ENCODE peak calls at places on chromosomes 2 and 18, in seven cellular contexts. Z is A549, I is prostate gland, Y is GM23248, W is right cardiac atrium, H is heart left ventricle, M is endothelial cell of umbilical vein. J is an unnamed sample.

GRCh38 chr18:50162486-50163304 is 32.3 kb downstream of the MYO5B start:
- DNase-seq in Y (no peak), W (no peak), I (no peak), M (no peak), Z (no peak), H (no peak), J (no peak)

GRCh38 chr2:48600204-48600813 is 17.3 kb upstream of the GTF2A1L start:
- DNase-seq in M (peak), Z (peak), I (no peak), W (no peak), Y (peak), H (no peak), J (no peak)

GRCh38 chr2:70300771-70301343 is 1.0 kb downstream of the FAM136A start:
- DNase-seq in W (no peak), M (no peak), Y (no peak), H (no peak), I (no peak), Z (no peak), J (no peak)

GRCh38 chr18:9535430-9535972 is 60.2 kb downstream of the RALBP1 start:
- DNase-seq in I (no peak), Z (peak), Y (peak), H (no peak), W (no peak), M (no peak), J (no peak)

GRCh38 chr2:185108588-185108987 is 510.3 kb downstream of the ZNF804A start:
- DNase-seq in H (no peak), M (no peak), I (no peak), W (no peak), Y (no peak), Z (no peak), J (no peak)

GRCh38 chr2:117470311-117471095 is 344.0 kb upstream of the DDX18 start:
- DNase-seq in I (peak), Z (peak), Y (peak), H (no peak), M (no peak), W (no peak), J (no peak)

GRCh38 chr2:231339318-231339717 is 56.2 kb upstream of the B3GNT7 start:
- DNase-seq in Z (no peak), Y (no peak), W (no peak), I (no peak), M (no peak), H (no peak), J (no peak)

GRCh38 chr2:144580521-144581153 is 60.7 kb upstream of the ZEB2 start:
- DNase-seq in W (no peak), H (no peak), I (no peak), Z (no peak), Y (no peak), M (peak), J (no peak)

GRCh38 chr2:189142893-189143759 is 36.4 kb downstream of the COL5A2 start:
- DNase-seq in M (peak), Y (peak), Z (peak), W (no peak), I (no peak), H (no peak), J (no peak)

GRCh38 chr2:54047076-54047475 is 68.3 kb upstream of the ACYP2 start:
- DNase-seq in Z (no peak), Y (peak), I (no peak), W (no peak), H (no peak), M (no peak), J (no peak)

GRCh38 chr18:2894841-2895370 is 48.1 kb downstream of the EMILIN2 start:
- DNase-seq in H (no peak), I (no peak), Y (no peak), M (no peak), Z (no peak), W (no peak), J (no peak)

GRCh38 chr2:28589746-28590463 is 94.0 kb downstream of the PLB1 start:
- DNase-seq in H (no peak), I (no peak), W (no peak), M (no peak), Y (no peak), Z (no peak), J (peak)

GRCh38 chr2:10541081-10541480 is 93.0 kb upstream of the ODC1 start:
- DNase-seq in H (no peak), M (no peak), Y (peak), W (no peak), I (no peak), Z (no peak), J (no peak)

GRCh38 chr2:9844036-9844483 is 786 bp downstream of the TAF1B start:
- DNase-seq in H (no peak), W (no peak), Z (peak), I (no peak), Y (peak), M (no peak), J (no peak)

GRCh38 chr2:105391763-105392662 is 6.8 kb downstream of the FHL2 start:
- DNase-seq in Z (no peak), I (no peak), W (no peak), H (no peak), M (peak), Y (peak), J (no peak)

GRCh38 chr2:110115291-110116032 is at the start of gene MALL:
- DNase-seq in Z (peak), W (peak), M (peak), Y (peak), H (no peak), I (peak), J (peak)

GRCh38 chr18:57841568-57841967 is 38.5 kb upstream of the ATP8B1 start:
- DNase-seq in Y (no peak), I (no peak), M (no peak), H (no peak), W (no peak), Z (no peak), J (no peak)

GRCh38 chr2:231000211-231000904 is 4.4 kb downstream of the SPATA3 start:
- DNase-seq in W (no peak), H (no peak), M (no peak), Y (peak), I (no peak), Z (peak), J (no peak)

GRCh38 chr2:215425021-215425782 is 10.7 kb downstream of the FN1 start:
- DNase-seq in Z (no peak), W (no peak), H (no peak), I (no peak), Y (peak), M (no peak), J (no peak)

GRCh38 chr2:203327582-203327917 is 644 bp upstream of the ABI2 start:
- DNase-seq in Z (no peak), H (peak), I (no peak), W (no peak), M (no peak), Y (no peak), J (no peak)

GRCh38 chr2:101388232-101388631 is 929 bp upstream of the CREG2 start:
- DNase-seq in H (no peak), M (no peak), Y (peak), W (no peak), I (no peak), Z (peak), J (no peak)

GRCh38 chr18:57214976-57215375 is 68.1 kb downstream of the BOD1L2 start:
- DNase-seq in M (no peak), W (no peak), H (no peak), I (no peak), Z (no peak), Y (no peak), J (no peak)

GRCh38 chr2:148521181-148521580 is 123.4 kb upstream of the EPC2 start:
- DNase-seq in H (no peak), I (no peak), Y (no peak), M (no peak), W (no peak), Z (no peak), J (no peak)

GRCh38 chr2:27955762-27956161 is 65.2 kb downstream of the BABAM2 start:
- DNase-seq in W (no peak), Y (peak), M (peak), H (no peak), Z (no peak), I (no peak), J (no peak)

GRCh38 chr2:26459991-26460612 is 17.8 kb downstream of the OTOF start:
- DNase-seq in I (no peak), M (no peak), H (no peak), Y (peak), Z (peak), W (peak), J (no peak)

GRCh38 chr2:209476367-209477191 is 52.7 kb downstream of the MAP2 start:
- DNase-seq in Z (peak), Y (no peak), W (peak), H (peak), I (no peak), M (peak), J (no peak)

GRCh38 chr2:11833601-11834000 is 87.2 kb downstream of the LPIN1 start:
- DNase-seq in Y (peak), M (no peak), H (peak), Z (no peak), W (no peak), I (no peak), J (no peak)

GRCh38 chr2:102488063-102488462 is 15.0 kb downstream of the SLC9A4 start:
- DNase-seq in Y (peak), Z (no peak), M (peak), I (no peak), H (no peak), W (no peak), J (no peak)

GRCh38 chr18:9117980-9118841 is 15.7 kb downstream of the NDUFV2 start:
- DNase-seq in Z (no peak), Y (no peak), H (no peak), M (peak), I (no peak), W (no peak), J (no peak)

GRCh38 chr2:15383695-15384350 is 177.3 kb downstream of the NBAS start:
- DNase-seq in W (no peak), M (no peak), H (no peak), I (no peak), Z (no peak), Y (no peak), J (no peak)

GRCh38 chr2:148670773-148671172 is 26.2 kb downstream of the EPC2 start:
- DNase-seq in M (no peak), H (no peak), W (no peak), I (no peak), Y (peak), Z (peak), J (no peak)

GRCh38 chr18:76610933-76611749 is 116.1 kb upstream of the ZNF516 start:
- DNase-seq in M (no peak), I (peak), Y (peak), H (no peak), W (no peak), Z (no peak), J (no peak)

GRCh38 chr18:65725421-65726050 is 25.3 kb upstream of the CDH7 start:
- DNase-seq in Y (no peak), W (peak), H (no peak), Z (peak), M (no peak), I (peak), J (no peak)

GRCh38 chr18:34709631-34710429 is at the start of gene DTNA:
- DNase-seq in I (no peak), M (peak), Y (peak), H (no peak), W (no peak), Z (no peak), J (no peak)

GRCh38 chr18:415627-416612 is 84.6 kb downstream of the COLEC12 start:
- DNase-seq in M (no peak), Y (peak), Z (no peak), W (no peak), H (no peak), I (no peak), J (no peak)

GRCh38 chr2:103594823-103595222 is 833.0 kb downstream of the TMEM182 start:
- DNase-seq in H (no peak), M (no peak), W (no peak), Z (no peak), I (no peak), Y (no peak), J (no peak)

GRCh38 chr2:187618813-187619212 is 64.6 kb upstream of the TFPI start:
- DNase-seq in M (no peak), H (no peak), W (no peak), I (no peak), Y (peak), Z (no peak), J (no peak)

GRCh38 chr18:13137939-13138821 is 80.4 kb upstream of the LDLRAD4 start:
- DNase-seq in Y (peak), M (peak), H (peak), Z (peak), I (no peak), W (peak), J (no peak)

DNA sequence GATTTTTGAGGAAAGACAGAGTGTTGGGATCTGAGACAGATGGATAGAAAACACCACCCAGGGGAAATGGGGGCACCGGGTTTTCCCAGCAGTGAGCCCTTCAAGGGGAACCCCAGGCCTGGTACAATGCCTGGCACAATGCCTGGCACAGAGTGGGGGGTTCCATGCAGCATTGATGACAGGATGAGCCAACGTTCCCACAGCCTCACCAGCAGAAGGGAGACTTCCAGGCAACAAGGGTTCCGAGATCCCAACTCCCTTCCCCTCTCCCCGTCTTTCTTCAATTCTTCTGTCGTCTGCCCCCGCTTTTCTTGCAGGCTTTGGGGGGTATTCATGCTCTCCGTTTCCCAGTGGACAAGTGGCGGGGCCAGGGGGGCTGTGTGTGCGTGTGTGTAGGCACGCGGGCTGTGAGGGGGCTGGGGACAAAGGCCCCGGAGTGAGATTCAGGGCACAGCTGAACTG is 132.1 kb upstream of the HAAO start:
- DNase-seq in M (peak), Y (no peak), I (no peak), Z (no peak), W (peak), H (no peak), J (no peak)
- H3K27ac ChIP-seq in M (peak), Y (peak), I (peak), Z (peak), W (peak), H (peak), J (peak)

DNA sequence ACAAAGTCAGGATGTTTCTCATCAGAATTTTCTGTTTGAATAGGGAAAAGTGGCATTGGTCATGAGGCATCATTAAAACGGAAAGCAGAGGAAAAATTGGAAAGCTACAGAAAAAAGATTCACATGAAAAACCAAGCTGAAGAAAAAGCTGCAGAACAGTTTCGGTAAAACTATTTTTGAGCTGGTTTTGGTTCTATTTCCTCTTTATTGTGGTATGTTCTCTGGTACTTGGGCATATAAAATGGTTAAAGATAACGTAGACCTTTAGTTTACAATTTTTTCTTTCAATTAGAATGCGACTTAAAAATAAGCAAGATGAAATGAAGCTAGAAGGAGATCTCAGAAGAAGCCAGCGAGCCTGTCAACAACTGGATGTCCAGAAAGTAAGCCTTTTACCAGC is 7.6 kb downstream of the GPATCH11 start:
- DNase-seq in W (no peak), H (no peak), Y (no peak), M (no peak), Z (no peak), I (no peak), J (no peak)
- H3K4me3 ChIP-seq in W (no peak), H (no peak), Y (no peak), M (no peak), Z (no peak), I (no peak), J (no peak)

DNA sequence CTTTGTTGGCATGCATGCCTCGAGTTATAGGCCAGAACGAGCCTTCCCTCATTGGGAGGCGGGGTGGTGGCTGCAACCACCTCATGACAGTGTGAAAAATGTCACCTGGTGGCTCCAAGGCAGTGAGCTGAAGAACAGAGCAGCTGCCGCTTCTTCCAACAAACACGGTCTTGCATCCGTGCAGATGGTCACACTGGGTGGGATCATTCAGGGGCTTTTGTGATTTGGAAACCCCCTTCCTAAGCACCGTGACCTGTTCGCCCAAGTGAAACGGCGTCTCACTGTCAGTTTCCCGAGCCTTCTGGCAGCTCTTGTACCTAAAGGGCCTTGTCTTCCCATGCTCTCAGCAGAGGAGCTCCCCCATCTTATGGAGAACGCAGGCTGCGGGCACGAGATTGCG is 159.7 kb downstream of the NAPG start:
- DNase-seq in H (no peak), I (no peak), Z (no peak), W (no peak), Y (no peak), M (no peak), J (no peak)
- H3K27ac ChIP-seq in H (no peak), I (no peak), Z (no peak), W (no peak), Y (no peak), M (no peak), J (no peak)

DNA sequence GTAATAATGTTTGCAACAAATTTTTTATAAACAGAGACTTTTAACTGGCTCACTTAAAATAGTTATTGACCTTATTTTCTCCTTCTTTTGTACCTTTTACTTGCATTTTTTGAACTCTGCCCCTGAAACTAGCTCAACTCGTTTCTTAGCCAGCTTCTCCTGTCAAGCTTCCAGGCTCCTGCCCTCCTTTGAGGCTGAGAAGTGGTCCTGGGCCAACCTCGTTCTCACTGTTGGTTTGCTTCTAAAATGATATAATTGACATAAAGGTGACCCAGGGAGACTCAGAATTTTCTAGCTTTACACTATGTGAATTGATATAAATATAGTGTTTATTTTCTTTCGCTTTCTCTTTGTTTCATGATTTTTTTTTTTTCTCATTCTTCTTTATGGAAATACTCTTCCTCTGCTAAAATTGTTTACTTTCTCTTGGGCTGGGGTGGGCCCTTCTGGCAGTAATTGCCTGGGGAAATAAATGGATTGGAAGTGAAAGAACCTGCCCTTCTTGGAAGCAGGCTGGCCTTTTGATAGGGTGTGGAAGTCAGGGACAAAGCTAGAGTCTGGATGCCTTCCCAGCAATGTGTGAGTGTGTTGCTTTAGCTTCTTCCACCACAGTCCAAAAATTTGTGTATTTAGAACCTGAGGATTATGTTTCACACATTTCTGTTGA is 30.7 kb downstream of the GPD2 start:
- DNase-seq in H (peak), M (peak), W (peak), Y (peak), I (peak), Z (no peak), J (no peak)
- H3K4me3 ChIP-seq in H (peak), M (no peak), W (peak), Y (peak), I (no peak), Z (no peak), J (no peak)

GRCh38 chr2:24816404-24816803 is 23.2 kb downstream of the CENPO start:
- DNase-seq in M (no peak), Z (no peak), W (no peak), I (no peak), Y (no peak), H (no peak), J (no peak)
- H3K27ac ChIP-seq in M (peak), Z (no peak), W (no peak), I (no peak), Y (peak), H (no peak), J (no peak)

GRCh38 chr2:152539424-152539823 is 177.8 kb downstream of the PRPF40A start:
- DNase-seq in I (no peak), M (no peak), Y (no peak), H (no peak), Z (no peak), W (no peak), J (no peak)

GRCh38 chr2:152532241-152532640 is 185.0 kb downstream of the PRPF40A start:
- DNase-seq in I (no peak), M (no peak), W (no peak), Y (no peak), Z (no peak), H (no peak), J (no peak)

GRCh38 chr2:152537252-152537651 is 180.0 kb downstream of the PRPF40A start:
- DNase-seq in W (no peak), H (no peak), M (no peak), Y (no peak), I (no peak), Z (no peak), J (no peak)

GRCh38 chr2:152534460-152535131 is 182.7 kb downstream of the PRPF40A start:
- DNase-seq in Y (peak), I (no peak), Z (no peak), M (no peak), H (no peak), W (no peak), J (no peak)
- H3K4me3 ChIP-seq in Y (peak), I (no peak), Z (no peak), M (no peak), H (peak), W (no peak), J (no peak)

GRCh38 chr2:218407717-218408116 is 8.0 kb downstream of the CTDSP1 start:
- DNase-seq in H (no peak), M (no peak), Y (no peak), W (no peak), Z (no peak), I (no peak), J (no peak)
- H3K27ac ChIP-seq in H (peak), M (no peak), Y (no peak), W (no peak), Z (no peak), I (peak), J (peak)

GRCh38 chr2:211479496-211480150 is 923.2 kb downstream of the CPS1 start:
- DNase-seq in Z (no peak), Y (no peak), H (no peak), W (no peak), I (no peak), M (no peak), J (no peak)
- H3K4me3 ChIP-seq in Z (no peak), Y (no peak), H (no peak), W (no peak), I (no peak), M (no peak), J (no peak)

GRCh38 chr2:224328798-224329197 is 73.1 kb downstream of the FAM124B start:
- DNase-seq in M (no peak), H (no peak), Y (no peak), Z (no peak), W (no peak), I (no peak), J (no peak)
- H3K27ac ChIP-seq in M (no peak), H (no peak), Y (no peak), Z (no peak), W (no peak), I (no peak), J (no peak)

J was measured in left lung.